ENCODE peak calls at places on chromosomes 5 and 9, in four cellular contexts. One of them, this sample, is unnamed.

GRCh38 chr5:72597456-72597948 is 90.3 kb upstream of the ZNF366 start:
- DNase-seq in RWPE1: peak; percentile 60
- DNase-seq in adrenal gland: peak; percentile 66
- DNase-seq in A673: peak; percentile 20
- DNase-seq in this sample: no peak

GRCh38 chr9:80197661-80198060 is 625.9 kb downstream of the TLE4 start:
- DNase-seq in RWPE1: no peak
- DNase-seq in A673: no peak
- DNase-seq in adrenal gland: no peak
- DNase-seq in this sample: no peak

GRCh38 chr9:109941771-109942170 is 161.8 kb downstream of the PALM2AKAP2 start:
- DNase-seq in A673: no peak
- DNase-seq in adrenal gland: no peak
- DNase-seq in RWPE1: no peak
- DNase-seq in this sample: no peak

GRCh38 chr5:40502736-40503135 is 177.0 kb upstream of the PTGER4 start:
- DNase-seq in RWPE1: no peak
- DNase-seq in adrenal gland: no peak
- DNase-seq in A673: no peak
- DNase-seq in this sample: no peak

GRCh38 chr5:172858990-172859811 is 25.1 kb downstream of the ERGIC1 start:
- DNase-seq in adrenal gland: no peak
- DNase-seq in RWPE1: no peak
- DNase-seq in A673: no peak
- DNase-seq in this sample: no peak

GRCh38 chr9:77793909-77794308 is 145.8 kb upstream of the GNA14 start:
- DNase-seq in adrenal gland: no peak
- DNase-seq in RWPE1: no peak
- DNase-seq in A673: peak; percentile 74
- DNase-seq in this sample: peak; percentile 18

GRCh38 chr9:135098400-135099105 is 11.1 kb downstream of the OLFM1 start:
- DNase-seq in A673: peak; percentile 33
- DNase-seq in RWPE1: peak; percentile 65
- DNase-seq in adrenal gland: no peak
- DNase-seq in this sample: no peak

GRCh38 chr5:138440226-138441073 is 1.6 kb downstream of the REEP2 start:
- DNase-seq in RWPE1: no peak
- DNase-seq in adrenal gland: no peak
- DNase-seq in A673: no peak
- DNase-seq in this sample: no peak

GRCh38 chr5:142016576-142016975 is 3.7 kb upstream of the GNPDA1 start:
- DNase-seq in A673: no peak
- DNase-seq in adrenal gland: no peak
- DNase-seq in RWPE1: no peak
- DNase-seq in this sample: no peak

GRCh38 chr9:108086624-108087023 is 597.1 kb upstream of the KLF4 start:
- DNase-seq in adrenal gland: no peak
- DNase-seq in A673: no peak
- DNase-seq in RWPE1: no peak
- DNase-seq in this sample: no peak

GRCh38 chr5:153211052-153211451 is 279.4 kb upstream of the GRIA1 start:
- DNase-seq in adrenal gland: no peak
- DNase-seq in RWPE1: no peak
- DNase-seq in A673: no peak
- DNase-seq in this sample: no peak

GRCh38 chr5:59956130-59956773 is 62.7 kb upstream of the PDE4D start:
- DNase-seq in RWPE1: no peak
- DNase-seq in A673: no peak
- DNase-seq in adrenal gland: no peak
- DNase-seq in this sample: no peak

GRCh38 chr9:92538541-92538940 is 2.8 kb upstream of the ECM2 start:
- DNase-seq in adrenal gland: no peak
- DNase-seq in RWPE1: no peak
- DNase-seq in A673: no peak
- DNase-seq in this sample: no peak

GRCh38 chr9:101586651-101587050 is 8.1 kb downstream of the PPP3R2 start:
- DNase-seq in A673: no peak
- DNase-seq in RWPE1: no peak
- DNase-seq in adrenal gland: no peak
- DNase-seq in this sample: no peak

GRCh38 chr9:14690986-14691730 is 2.1 kb downstream of the ZDHHC21 start:
- DNase-seq in A673: no peak
- DNase-seq in RWPE1: no peak
- DNase-seq in adrenal gland: no peak
- DNase-seq in this sample: no peak

GRCh38 chr9:34560574-34561229 is 28.8 kb downstream of the CNTFR start:
- DNase-seq in A673: no peak
- DNase-seq in RWPE1: no peak
- DNase-seq in adrenal gland: no peak
- DNase-seq in this sample: no peak

GRCh38 chr5:121667292-121667691 is 184.4 kb upstream of the FTMT start:
- DNase-seq in A673: no peak
- DNase-seq in adrenal gland: no peak
- DNase-seq in RWPE1: no peak
- DNase-seq in this sample: no peak

GRCh38 chr9:133580416-133580738 is 28.8 kb downstream of the FAM163B start:
- DNase-seq in RWPE1: no peak
- DNase-seq in A673: no peak
- DNase-seq in adrenal gland: no peak
- DNase-seq in this sample: no peak

GRCh38 chr9:91151014-91151740 is 210.5 kb downstream of the AUH start:
- DNase-seq in adrenal gland: no peak
- DNase-seq in RWPE1: no peak
- DNase-seq in A673: no peak
- DNase-seq in this sample: no peak

GRCh38 chr5:66223637-66224036 is 79.5 kb downstream of the SREK1 start:
- DNase-seq in adrenal gland: no peak
- DNase-seq in A673: peak; percentile 48
- DNase-seq in RWPE1: no peak
- DNase-seq in this sample: peak; percentile 21

GRCh38 chr5:111069839-111070238 is 1.7 kb upstream of the TSLP start:
- DNase-seq in A673: no peak
- DNase-seq in RWPE1: no peak
- DNase-seq in adrenal gland: no peak
- DNase-seq in this sample: no peak

GRCh38 chr9:132694144-132694543 is 23.9 kb downstream of the GTF3C4 start:
- DNase-seq in RWPE1: no peak
- DNase-seq in A673: no peak
- DNase-seq in adrenal gland: no peak
- DNase-seq in this sample: no peak

GRCh38 chr5:44891116-44891515 is 82.4 kb downstream of the MRPS30 start:
- DNase-seq in A673: no peak
- DNase-seq in adrenal gland: no peak
- DNase-seq in RWPE1: no peak
- DNase-seq in this sample: no peak

GRCh38 chr5:380701-381309 is 59.3 kb downstream of the AHRR start:
- DNase-seq in A673: no peak
- DNase-seq in RWPE1: no peak
- DNase-seq in adrenal gland: peak; percentile 39
- DNase-seq in this sample: no peak

GRCh38 chr9:134644715-134645606 is 3.4 kb downstream of the COL5A1 start:
- DNase-seq in A673: peak; percentile 93
- DNase-seq in RWPE1: peak; percentile 99
- DNase-seq in adrenal gland: peak; percentile 91
- DNase-seq in this sample: no peak

GRCh38 chr9:99905833-99906402 is 536 bp upstream of the STX17 start:
- DNase-seq in adrenal gland: no peak
- DNase-seq in A673: no peak
- DNase-seq in RWPE1: peak; percentile 40
- DNase-seq in this sample: no peak

GRCh38 chr9:126809068-126809467 is 4.2 kb downstream of the ZBTB43 start:
- DNase-seq in adrenal gland: no peak
- DNase-seq in A673: no peak
- DNase-seq in RWPE1: peak; percentile 64
- DNase-seq in this sample: no peak

GRCh38 chr5:122126711-122127385 is 2.5 kb upstream of the ZNF474 start:
- DNase-seq in adrenal gland: no peak
- DNase-seq in A673: no peak
- DNase-seq in RWPE1: no peak
- DNase-seq in this sample: no peak

GRCh38 chr5:15525679-15526275 is 25.8 kb downstream of the FBXL7 start:
- DNase-seq in adrenal gland: no peak
- DNase-seq in A673: no peak
- DNase-seq in RWPE1: no peak
- DNase-seq in this sample: no peak

DNA sequence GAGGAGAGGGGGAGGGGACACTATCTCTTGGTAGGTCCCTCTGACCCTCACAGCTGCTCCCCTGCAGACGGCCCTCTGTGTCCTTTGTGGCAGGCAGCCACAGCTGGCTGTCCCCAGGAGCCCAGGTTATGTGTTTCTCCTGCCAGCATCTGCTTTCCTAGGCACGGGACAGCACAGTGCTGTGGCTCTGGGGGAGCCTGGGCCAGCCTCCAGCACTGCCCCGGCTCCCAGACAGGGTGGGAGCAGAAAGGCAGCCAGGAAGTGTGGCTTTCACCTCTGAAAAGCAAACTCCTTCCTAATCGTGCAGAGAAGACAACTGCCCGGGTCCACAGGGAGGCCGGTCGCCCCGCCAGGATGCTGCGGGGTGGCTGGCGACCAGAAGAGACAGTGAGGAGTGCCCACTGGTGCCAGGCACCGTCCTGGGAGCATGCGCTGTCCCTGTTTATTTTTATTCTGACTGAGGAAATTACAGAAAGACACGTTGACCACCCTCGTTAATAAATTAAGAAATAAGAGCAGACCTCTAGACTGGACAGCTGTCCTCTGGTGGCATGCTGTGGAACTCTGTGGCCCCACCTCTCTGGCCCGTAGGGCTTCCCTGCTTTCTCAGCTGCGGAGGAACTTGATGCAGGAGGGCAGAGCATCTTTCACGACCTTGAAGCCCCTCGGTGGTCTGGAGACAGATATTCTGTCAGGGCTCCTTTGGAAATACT is 240.3 kb downstream of the FANCC start:
- DNase-seq in A673: no peak
- DNase-seq in RWPE1: no peak
- DNase-seq in adrenal gland: peak; percentile 46
- DNase-seq in this sample: no peak
- TF ChIP-seq CTCF in A673: no peak
- TF ChIP-seq CTCF in RWPE1: no peak
- TF ChIP-seq CTCF in adrenal gland: no peak
- TF ChIP-seq CTCF in this sample: no peak

DNA sequence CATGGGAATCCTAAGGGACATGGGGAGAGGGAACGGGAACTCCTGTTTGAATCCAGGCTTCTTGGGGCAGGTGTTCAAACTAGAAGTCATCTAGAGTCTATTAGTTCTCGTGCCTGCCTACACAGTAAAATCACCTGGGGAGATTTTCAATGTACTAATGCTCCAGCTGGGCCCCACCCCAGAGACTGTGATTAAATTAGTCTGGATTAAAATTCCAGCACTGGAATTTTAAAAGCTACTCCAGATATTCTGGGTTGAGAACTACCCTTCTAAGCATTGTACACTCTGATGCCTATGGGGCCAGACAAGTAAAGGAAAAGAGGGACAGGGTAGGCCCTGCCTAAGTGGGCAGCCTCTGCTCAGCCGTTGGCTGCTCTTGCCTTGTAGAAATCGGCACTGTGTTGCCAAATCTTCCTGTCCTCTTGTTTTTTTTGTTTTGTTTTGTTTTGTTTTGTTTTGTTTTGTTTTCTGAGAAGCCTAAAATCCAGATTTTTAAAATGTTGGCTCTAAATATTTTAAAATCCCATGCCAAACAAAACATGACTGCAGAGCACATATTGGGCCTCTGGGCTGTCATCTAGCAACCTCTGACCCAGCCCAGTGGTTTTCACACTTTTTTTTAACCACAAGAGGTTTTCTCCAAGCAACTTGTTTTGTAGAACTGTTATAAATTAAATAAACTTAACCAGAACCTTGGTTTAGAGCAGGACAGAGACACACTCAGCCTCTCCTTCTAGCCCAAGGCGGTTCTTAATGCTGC is 29.0 kb downstream of the ADRB2 start:
- DNase-seq in A673: no peak
- DNase-seq in RWPE1: no peak
- DNase-seq in adrenal gland: no peak
- DNase-seq in this sample: no peak
- TF ChIP-seq CTCF in A673: no peak
- TF ChIP-seq CTCF in RWPE1: no peak
- TF ChIP-seq CTCF in adrenal gland: no peak
- TF ChIP-seq CTCF in this sample: no peak

GRCh38 chr5:148939676-148940075 is 113.3 kb downstream of the ADRB2 start:
- DNase-seq in adrenal gland: no peak
- DNase-seq in RWPE1: peak; percentile 75
- DNase-seq in A673: no peak
- DNase-seq in this sample: no peak

GRCh38 chr5:148937239-148937638 is 110.8 kb downstream of the ADRB2 start:
- DNase-seq in RWPE1: peak; percentile 67
- DNase-seq in adrenal gland: no peak
- DNase-seq in A673: no peak
- DNase-seq in this sample: no peak

GRCh38 chr5:148938535-148938907 is 112.1 kb downstream of the ADRB2 start:
- DNase-seq in adrenal gland: no peak
- DNase-seq in A673: no peak
- DNase-seq in RWPE1: peak; percentile 32
- DNase-seq in this sample: no peak

GRCh38 chr5:148937830-148938534 is 111.6 kb downstream of the ADRB2 start:
- DNase-seq in RWPE1: no peak
- DNase-seq in A673: no peak
- DNase-seq in adrenal gland: no peak
- DNase-seq in this sample: no peak

GRCh38 chr5:148941810-148942209 is 115.4 kb downstream of the ADRB2 start:
- DNase-seq in RWPE1: no peak
- DNase-seq in A673: no peak
- DNase-seq in adrenal gland: no peak
- DNase-seq in this sample: no peak
- TF ChIP-seq CTCF in RWPE1: no peak
- TF ChIP-seq CTCF in A673: no peak
- TF ChIP-seq CTCF in adrenal gland: no peak
- TF ChIP-seq CTCF in this sample: no peak

GRCh38 chr5:164207646-164208045 is 702.2 kb downstream of the MAT2B start:
- DNase-seq in RWPE1: no peak
- DNase-seq in A673: no peak
- DNase-seq in adrenal gland: no peak
- DNase-seq in this sample: no peak
- TF ChIP-seq CTCF in RWPE1: no peak
- TF ChIP-seq CTCF in A673: no peak
- TF ChIP-seq CTCF in adrenal gland: no peak
- TF ChIP-seq CTCF in this sample: no peak

GRCh38 chr5:119191944-119192343 is 121.1 kb downstream of the DMXL1 start:
- DNase-seq in adrenal gland: no peak
- DNase-seq in RWPE1: no peak
- DNase-seq in A673: no peak
- DNase-seq in this sample: no peak
- TF ChIP-seq CTCF in adrenal gland: no peak
- TF ChIP-seq CTCF in RWPE1: no peak
- TF ChIP-seq CTCF in A673: no peak
- TF ChIP-seq CTCF in this sample: no peak

GRCh38 chr5:145347026-145347616 is 488.0 kb downstream of the PRELID2 start:
- DNase-seq in RWPE1: peak; percentile 20
- DNase-seq in adrenal gland: no peak
- DNase-seq in A673: peak; percentile 83
- DNase-seq in this sample: peak; percentile 23
- TF ChIP-seq CTCF in RWPE1: peak; percentile 40
- TF ChIP-seq CTCF in adrenal gland: no peak
- TF ChIP-seq CTCF in A673: peak; percentile 79
- TF ChIP-seq CTCF in this sample: peak; percentile 73

GRCh38 chr5:168935183-168935582 is 356.0 kb upstream of the PANK3 start:
- DNase-seq in RWPE1: no peak
- DNase-seq in adrenal gland: no peak
- DNase-seq in A673: no peak
- DNase-seq in this sample: no peak
- TF ChIP-seq CTCF in RWPE1: no peak
- TF ChIP-seq CTCF in adrenal gland: no peak
- TF ChIP-seq CTCF in A673: no peak
- TF ChIP-seq CTCF in this sample: no peak

This sample was measured in HCT116.